ENCODE peak calls at places on chromosome 19, in five cellular contexts. One of them, this sample, is unnamed.

GRCh38 chr19:12828494-12828893 is 5.9 kb downstream of the RTBDN start:
- DNase-seq in LNCaP clone FGC: no peak
- DNase-seq in foreskin fibroblast: peak
- DNase-seq in upper lobe of right lung: no peak
- DNase-seq in kidney epithelial cell: no peak
- DNase-seq in this sample: no peak

GRCh38 chr19:2807379-2808128 is 12.1 kb upstream of the ZNF554 start:
- DNase-seq in foreskin fibroblast: no peak
- DNase-seq in upper lobe of right lung: no peak
- DNase-seq in kidney epithelial cell: no peak
- DNase-seq in LNCaP clone FGC: no peak
- DNase-seq in this sample: no peak

GRCh38 chr19:2048959-2049740 is 1.9 kb downstream of the MKNK2 start:
- DNase-seq in upper lobe of right lung: peak
- DNase-seq in LNCaP clone FGC: no peak
- DNase-seq in kidney epithelial cell: no peak
- DNase-seq in foreskin fibroblast: no peak
- DNase-seq in this sample: no peak

GRCh38 chr19:14475251-14476073 is at the start of gene PTGER1:
- DNase-seq in upper lobe of right lung: no peak
- DNase-seq in foreskin fibroblast: peak
- DNase-seq in LNCaP clone FGC: no peak
- DNase-seq in kidney epithelial cell: no peak
- DNase-seq in this sample: no peak

GRCh38 chr19:10744222-10744847 is 26.5 kb downstream of the DNM2 start:
- DNase-seq in upper lobe of right lung: no peak
- DNase-seq in foreskin fibroblast: no peak
- DNase-seq in kidney epithelial cell: no peak
- DNase-seq in LNCaP clone FGC: no peak
- DNase-seq in this sample: no peak

GRCh38 chr19:36436531-36436930 is 18.1 kb upstream of the ZFP82 start:
- DNase-seq in upper lobe of right lung: no peak
- DNase-seq in kidney epithelial cell: no peak
- DNase-seq in LNCaP clone FGC: no peak
- DNase-seq in foreskin fibroblast: peak
- DNase-seq in this sample: no peak

GRCh38 chr19:23799321-23799720 is 40.6 kb upstream of the ZNF681 start:
- DNase-seq in kidney epithelial cell: no peak
- DNase-seq in upper lobe of right lung: no peak
- DNase-seq in LNCaP clone FGC: no peak
- DNase-seq in foreskin fibroblast: no peak
- DNase-seq in this sample: no peak

GRCh38 chr19:45346449-45346848 is 5.9 kb downstream of the KLC3 start:
- DNase-seq in foreskin fibroblast: peak
- DNase-seq in LNCaP clone FGC: no peak
- DNase-seq in kidney epithelial cell: no peak
- DNase-seq in upper lobe of right lung: no peak
- DNase-seq in this sample: no peak

GRCh38 chr19:58361900-58362271 is 665 bp downstream of the ZNF497 start:
- DNase-seq in LNCaP clone FGC: no peak
- DNase-seq in foreskin fibroblast: peak
- DNase-seq in upper lobe of right lung: peak
- DNase-seq in kidney epithelial cell: no peak
- DNase-seq in this sample: no peak

GRCh38 chr19:38266070-38266469 is 1.7 kb downstream of the SPINT2 start:
- DNase-seq in foreskin fibroblast: no peak
- DNase-seq in kidney epithelial cell: no peak
- DNase-seq in LNCaP clone FGC: no peak
- DNase-seq in upper lobe of right lung: no peak
- DNase-seq in this sample: no peak

GRCh38 chr19:44313231-44313630 is 8.4 kb upstream of the ZNF235 start:
- DNase-seq in foreskin fibroblast: no peak
- DNase-seq in kidney epithelial cell: no peak
- DNase-seq in upper lobe of right lung: no peak
- DNase-seq in LNCaP clone FGC: no peak
- DNase-seq in this sample: no peak

GRCh38 chr19:14505488-14506239 is 9.7 kb upstream of the GIPC1 start:
- DNase-seq in upper lobe of right lung: peak
- DNase-seq in LNCaP clone FGC: no peak
- DNase-seq in kidney epithelial cell: no peak
- DNase-seq in foreskin fibroblast: peak
- DNase-seq in this sample: peak

GRCh38 chr19:45162464-45163143 is 1.8 kb upstream of the NKPD1 start:
- DNase-seq in foreskin fibroblast: no peak
- DNase-seq in kidney epithelial cell: no peak
- DNase-seq in LNCaP clone FGC: no peak
- DNase-seq in upper lobe of right lung: no peak
- DNase-seq in this sample: no peak

GRCh38 chr19:12834976-12835757 is 788 bp upstream of the RTBDN start:
- DNase-seq in upper lobe of right lung: no peak
- DNase-seq in kidney epithelial cell: no peak
- DNase-seq in LNCaP clone FGC: no peak
- DNase-seq in foreskin fibroblast: peak
- DNase-seq in this sample: no peak

GRCh38 chr19:8324186-8325050 is 3.1 kb downstream of the RPS28 start:
- DNase-seq in kidney epithelial cell: no peak
- DNase-seq in LNCaP clone FGC: no peak
- DNase-seq in foreskin fibroblast: peak
- DNase-seq in upper lobe of right lung: no peak
- DNase-seq in this sample: no peak

GRCh38 chr19:35318679-35319448 is 10.1 kb upstream of the CD22 start:
- DNase-seq in upper lobe of right lung: peak
- DNase-seq in LNCaP clone FGC: no peak
- DNase-seq in kidney epithelial cell: peak
- DNase-seq in foreskin fibroblast: peak
- DNase-seq in this sample: no peak

GRCh38 chr19:44741841-44742352 is 6.6 kb upstream of the BCL3 start:
- DNase-seq in kidney epithelial cell: peak
- DNase-seq in foreskin fibroblast: peak
- DNase-seq in upper lobe of right lung: peak
- DNase-seq in LNCaP clone FGC: peak
- DNase-seq in this sample: no peak

GRCh38 chr19:56108447-56109195 is 12.5 kb downstream of the ZNF787 start:
- DNase-seq in upper lobe of right lung: peak
- DNase-seq in LNCaP clone FGC: no peak
- DNase-seq in kidney epithelial cell: no peak
- DNase-seq in foreskin fibroblast: peak
- DNase-seq in this sample: no peak

GRCh38 chr19:52099497-52100138 is 4.1 kb upstream of the ZNF841 start:
- DNase-seq in foreskin fibroblast: peak
- DNase-seq in upper lobe of right lung: no peak
- DNase-seq in kidney epithelial cell: no peak
- DNase-seq in LNCaP clone FGC: no peak
- DNase-seq in this sample: no peak

GRCh38 chr19:3687774-3688706 is 12.2 kb downstream of the PIP5K1C start:
- DNase-seq in upper lobe of right lung: no peak
- DNase-seq in foreskin fibroblast: no peak
- DNase-seq in LNCaP clone FGC: no peak
- DNase-seq in kidney epithelial cell: no peak
- DNase-seq in this sample: peak

GRCh38 chr19:8399681-8400188 is 9.6 kb downstream of the RAB11B start:
- DNase-seq in upper lobe of right lung: no peak
- DNase-seq in LNCaP clone FGC: no peak
- DNase-seq in kidney epithelial cell: no peak
- DNase-seq in foreskin fibroblast: no peak
- DNase-seq in this sample: no peak

GRCh38 chr19:46299004-46299509 is 2.2 kb downstream of the HIF3A start:
- DNase-seq in upper lobe of right lung: peak
- DNase-seq in foreskin fibroblast: peak
- DNase-seq in LNCaP clone FGC: peak
- DNase-seq in kidney epithelial cell: peak
- DNase-seq in this sample: no peak

GRCh38 chr19:36605101-36605838 is at the start of gene ZNF382:
- DNase-seq in LNCaP clone FGC: peak
- DNase-seq in foreskin fibroblast: peak
- DNase-seq in kidney epithelial cell: peak
- DNase-seq in upper lobe of right lung: peak
- DNase-seq in this sample: peak

GRCh38 chr19:38287604-38288003 is 16.4 kb upstream of the C19orf33 start:
- DNase-seq in upper lobe of right lung: no peak
- DNase-seq in LNCaP clone FGC: no peak
- DNase-seq in kidney epithelial cell: no peak
- DNase-seq in foreskin fibroblast: no peak
- DNase-seq in this sample: no peak

GRCh38 chr19:39546599-39546998 is 6.6 kb upstream of the EID2 start:
- DNase-seq in upper lobe of right lung: no peak
- DNase-seq in LNCaP clone FGC: no peak
- DNase-seq in foreskin fibroblast: no peak
- DNase-seq in kidney epithelial cell: no peak
- DNase-seq in this sample: no peak

GRCh38 chr19:36136975-36137686 is 2.7 kb upstream of the CAPNS1 start:
- DNase-seq in kidney epithelial cell: no peak
- DNase-seq in foreskin fibroblast: peak
- DNase-seq in LNCaP clone FGC: peak
- DNase-seq in upper lobe of right lung: peak
- DNase-seq in this sample: no peak

GRCh38 chr19:38682195-38682867 is 34.9 kb downstream of the ACTN4 start:
- DNase-seq in kidney epithelial cell: no peak
- DNase-seq in upper lobe of right lung: no peak
- DNase-seq in foreskin fibroblast: no peak
- DNase-seq in LNCaP clone FGC: no peak
- DNase-seq in this sample: no peak

GRCh38 chr19:47540748-47541147 is 25.9 kb upstream of the NAPA start:
- DNase-seq in upper lobe of right lung: peak
- DNase-seq in foreskin fibroblast: peak
- DNase-seq in LNCaP clone FGC: no peak
- DNase-seq in kidney epithelial cell: no peak
- DNase-seq in this sample: no peak

GRCh38 chr19:31177230-31177629 is 172.0 kb downstream of the TSHZ3 start:
- DNase-seq in kidney epithelial cell: no peak
- DNase-seq in foreskin fibroblast: no peak
- DNase-seq in LNCaP clone FGC: no peak
- DNase-seq in upper lobe of right lung: no peak
- DNase-seq in this sample: no peak

GRCh38 chr19:39212377-39212742 is 8.3 kb upstream of the SYCN start:
- DNase-seq in upper lobe of right lung: peak
- DNase-seq in kidney epithelial cell: no peak
- DNase-seq in foreskin fibroblast: peak
- DNase-seq in LNCaP clone FGC: no peak
- DNase-seq in this sample: no peak

GRCh38 chr19:8491574-8491973 is 10.9 kb downstream of the PRAM1 start:
- DNase-seq in kidney epithelial cell: no peak
- DNase-seq in foreskin fibroblast: no peak
- DNase-seq in LNCaP clone FGC: no peak
- DNase-seq in upper lobe of right lung: no peak
- DNase-seq in this sample: no peak

DNA sequence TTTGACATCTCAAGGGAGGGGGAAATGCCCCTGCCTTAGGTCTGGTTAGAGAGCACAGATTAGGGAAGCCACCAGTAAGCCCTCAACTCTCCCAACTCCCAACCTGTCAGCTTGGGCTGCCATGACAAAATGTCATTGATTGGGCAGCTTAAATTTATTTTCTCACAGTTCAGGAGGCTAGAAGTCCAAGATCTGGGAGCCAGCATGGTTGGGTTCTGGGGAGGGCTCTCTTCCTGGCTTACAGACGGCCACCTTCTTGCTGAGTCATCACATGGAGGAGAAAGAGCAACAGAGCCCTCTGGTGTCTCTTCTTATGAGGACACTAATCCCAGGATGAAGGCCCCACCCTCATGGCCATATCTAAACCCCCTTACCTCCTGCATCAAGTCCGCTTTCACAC is 24.2 kb downstream of the C19orf12 start:
- DNase-seq in kidney epithelial cell: no peak
- DNase-seq in upper lobe of right lung: no peak
- DNase-seq in LNCaP clone FGC: no peak
- DNase-seq in foreskin fibroblast: peak
- DNase-seq in this sample: no peak
- TF ChIP-seq CTCF in kidney epithelial cell: peak
- TF ChIP-seq CTCF in upper lobe of right lung: peak
- TF ChIP-seq CTCF in LNCaP clone FGC: peak
- TF ChIP-seq CTCF in foreskin fibroblast: peak
- TF ChIP-seq CTCF in this sample: no peak

GRCh38 chr19:15977193-15977592 is 28.4 kb downstream of the OR10H4 start:
- DNase-seq in foreskin fibroblast: no peak
- DNase-seq in kidney epithelial cell: no peak
- DNase-seq in upper lobe of right lung: no peak
- DNase-seq in LNCaP clone FGC: no peak
- DNase-seq in this sample: no peak

DNA sequence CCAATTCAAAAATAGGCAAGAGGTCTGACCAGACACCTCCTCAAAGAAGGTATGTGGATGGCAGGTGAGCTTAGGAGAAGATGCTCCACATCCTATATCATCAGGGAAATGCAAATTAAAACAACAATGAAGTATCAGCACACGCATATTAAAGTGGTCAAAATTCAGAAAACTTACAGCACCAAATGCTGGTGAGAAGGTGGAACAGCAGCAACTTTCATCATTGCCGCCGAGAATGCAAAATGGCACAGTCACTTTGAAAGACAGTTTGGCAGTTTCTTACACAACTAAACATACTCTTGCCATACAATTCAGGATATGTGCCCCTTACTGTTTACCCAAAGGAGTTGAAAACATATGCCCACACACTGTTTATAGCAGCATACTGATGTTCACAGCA is 22.4 kb downstream of the OR10H4 start:
- DNase-seq in upper lobe of right lung: no peak
- DNase-seq in kidney epithelial cell: no peak
- DNase-seq in LNCaP clone FGC: no peak
- DNase-seq in foreskin fibroblast: no peak
- DNase-seq in this sample: no peak
- TF ChIP-seq CTCF in upper lobe of right lung: peak
- TF ChIP-seq CTCF in kidney epithelial cell: no peak
- TF ChIP-seq CTCF in LNCaP clone FGC: peak
- TF ChIP-seq CTCF in foreskin fibroblast: no peak
- TF ChIP-seq CTCF in this sample: no peak

GRCh38 chr19:32631381-32631780 is 43.6 kb downstream of the ANKRD27 start:
- DNase-seq in kidney epithelial cell: no peak
- DNase-seq in LNCaP clone FGC: no peak
- DNase-seq in foreskin fibroblast: no peak
- DNase-seq in upper lobe of right lung: no peak
- DNase-seq in this sample: no peak
- TF ChIP-seq CTCF in kidney epithelial cell: no peak
- TF ChIP-seq CTCF in LNCaP clone FGC: peak
- TF ChIP-seq CTCF in foreskin fibroblast: no peak
- TF ChIP-seq CTCF in upper lobe of right lung: no peak
- TF ChIP-seq CTCF in this sample: no peak

GRCh38 chr19:5339950-5340636 is 519 bp downstream of the PTPRS start:
- DNase-seq in LNCaP clone FGC: no peak
- DNase-seq in kidney epithelial cell: no peak
- DNase-seq in upper lobe of right lung: no peak
- DNase-seq in foreskin fibroblast: peak
- DNase-seq in this sample: no peak
- TF ChIP-seq CTCF in LNCaP clone FGC: peak
- TF ChIP-seq CTCF in kidney epithelial cell: no peak
- TF ChIP-seq CTCF in upper lobe of right lung: no peak
- TF ChIP-seq CTCF in foreskin fibroblast: no peak
- TF ChIP-seq CTCF in this sample: no peak

GRCh38 chr19:41355802-41356201 is 2.1 kb upstream of the TGFB1 start:
- DNase-seq in upper lobe of right lung: no peak
- DNase-seq in kidney epithelial cell: no peak
- DNase-seq in foreskin fibroblast: no peak
- DNase-seq in LNCaP clone FGC: no peak
- DNase-seq in this sample: no peak
- TF ChIP-seq CTCF in upper lobe of right lung: no peak
- TF ChIP-seq CTCF in kidney epithelial cell: no peak
- TF ChIP-seq CTCF in foreskin fibroblast: no peak
- TF ChIP-seq CTCF in LNCaP clone FGC: no peak
- TF ChIP-seq CTCF in this sample: no peak

This sample was measured in activated B cell treated with CpG ODN at 0.5 μM for 24 hours.